ENCODE peak calls at places on chromosomes 12 and 14, in ten cellular contexts. One of them, this sample, is unnamed.

GRCh38 chr14:87894920-87895319 is 98.1 kb downstream of the GALC start:
- DNase-seq in pulmonary artery endothelial cell: no peak
- DNase-seq in uterus: no peak
- DNase-seq in DMS79 treated with DMSO at 0.1 percent for 48 hours: peak; percentile 98
- DNase-seq in GM04504: no peak
- DNase-seq in adipocyte: no peak
- DNase-seq in EH: no peak
- DNase-seq in aorta: no peak
- DNase-seq in NAMALWA: no peak
- DNase-seq in amniotic stem cell: no peak
- DNase-seq in this sample: no peak

GRCh38 chr12:108129017-108129812 is at the start of gene WSCD2:
- DNase-seq in adipocyte: peak; percentile 41
- DNase-seq in GM04504: no peak
- DNase-seq in pulmonary artery endothelial cell: no peak
- DNase-seq in amniotic stem cell: no peak
- DNase-seq in uterus: peak; percentile 67
- DNase-seq in EH: peak; percentile 20
- DNase-seq in DMS79 treated with DMSO at 0.1 percent for 48 hours: peak; percentile 49
- DNase-seq in NAMALWA: no peak
- DNase-seq in aorta: peak; percentile 86
- DNase-seq in this sample: no peak

GRCh38 chr12:26919216-26919555 is 18.6 kb downstream of the INTS13 start:
- DNase-seq in amniotic stem cell: no peak
- DNase-seq in GM04504: no peak
- DNase-seq in uterus: no peak
- DNase-seq in aorta: no peak
- DNase-seq in NAMALWA: no peak
- DNase-seq in pulmonary artery endothelial cell: no peak
- DNase-seq in EH: no peak
- DNase-seq in adipocyte: no peak
- DNase-seq in DMS79 treated with DMSO at 0.1 percent for 48 hours: no peak
- DNase-seq in this sample: no peak

GRCh38 chr14:99519931-99520421 is 38.8 kb downstream of the CCNK start:
- DNase-seq in NAMALWA: no peak
- DNase-seq in pulmonary artery endothelial cell: no peak
- DNase-seq in DMS79 treated with DMSO at 0.1 percent for 48 hours: no peak
- DNase-seq in uterus: peak; percentile 13
- DNase-seq in adipocyte: no peak
- DNase-seq in amniotic stem cell: no peak
- DNase-seq in GM04504: no peak
- DNase-seq in aorta: peak; percentile 63
- DNase-seq in EH: no peak
- DNase-seq in this sample: no peak

GRCh38 chr14:102504302-102504950 is 5.2 kb downstream of the ANKRD9 start:
- DNase-seq in NAMALWA: no peak
- DNase-seq in amniotic stem cell: no peak
- DNase-seq in adipocyte: no peak
- DNase-seq in aorta: no peak
- DNase-seq in DMS79 treated with DMSO at 0.1 percent for 48 hours: no peak
- DNase-seq in GM04504: no peak
- DNase-seq in pulmonary artery endothelial cell: no peak
- DNase-seq in EH: no peak
- DNase-seq in uterus: no peak
- DNase-seq in this sample: no peak

GRCh38 chr12:106976668-106977067 is 10.3 kb downstream of the MTERF2 start:
- DNase-seq in GM04504: no peak
- DNase-seq in pulmonary artery endothelial cell: no peak
- DNase-seq in EH: no peak
- DNase-seq in aorta: no peak
- DNase-seq in DMS79 treated with DMSO at 0.1 percent for 48 hours: no peak
- DNase-seq in NAMALWA: no peak
- DNase-seq in amniotic stem cell: no peak
- DNase-seq in uterus: no peak
- DNase-seq in adipocyte: no peak
- DNase-seq in this sample: no peak

GRCh38 chr12:26135571-26135970 is 10.7 kb upstream of the BHLHE41 start:
- DNase-seq in uterus: no peak
- DNase-seq in pulmonary artery endothelial cell: no peak
- DNase-seq in aorta: no peak
- DNase-seq in EH: no peak
- DNase-seq in amniotic stem cell: no peak
- DNase-seq in GM04504: no peak
- DNase-seq in adipocyte: no peak
- DNase-seq in DMS79 treated with DMSO at 0.1 percent for 48 hours: no peak
- DNase-seq in NAMALWA: no peak
- DNase-seq in this sample: no peak

GRCh38 chr12:5521456-5522325 is 89.8 kb downstream of the NTF3 start:
- DNase-seq in EH: no peak
- DNase-seq in GM04504: no peak
- DNase-seq in pulmonary artery endothelial cell: no peak
- DNase-seq in NAMALWA: no peak
- DNase-seq in amniotic stem cell: no peak
- DNase-seq in aorta: no peak
- DNase-seq in adipocyte: no peak
- DNase-seq in uterus: no peak
- DNase-seq in DMS79 treated with DMSO at 0.1 percent for 48 hours: no peak
- DNase-seq in this sample: no peak

GRCh38 chr12:27331927-27332324 is 710 bp upstream of the BMAL2 start:
- DNase-seq in pulmonary artery endothelial cell: no peak
- DNase-seq in adipocyte: no peak
- DNase-seq in DMS79 treated with DMSO at 0.1 percent for 48 hours: no peak
- DNase-seq in NAMALWA: no peak
- DNase-seq in aorta: no peak
- DNase-seq in EH: peak; percentile 20
- DNase-seq in GM04504: no peak
- DNase-seq in uterus: no peak
- DNase-seq in amniotic stem cell: no peak
- DNase-seq in this sample: no peak

GRCh38 chr14:104816678-104816945 is 15.7 kb downstream of the ZBTB42 start:
- DNase-seq in uterus: no peak
- DNase-seq in DMS79 treated with DMSO at 0.1 percent for 48 hours: no peak
- DNase-seq in aorta: no peak
- DNase-seq in pulmonary artery endothelial cell: no peak
- DNase-seq in GM04504: no peak
- DNase-seq in adipocyte: no peak
- DNase-seq in EH: no peak
- DNase-seq in NAMALWA: no peak
- DNase-seq in amniotic stem cell: no peak
- DNase-seq in this sample: no peak

GRCh38 chr12:90233168-90234100 is 524.8 kb upstream of the ATP2B1 start:
- DNase-seq in pulmonary artery endothelial cell: no peak
- DNase-seq in uterus: no peak
- DNase-seq in DMS79 treated with DMSO at 0.1 percent for 48 hours: no peak
- DNase-seq in GM04504: no peak
- DNase-seq in adipocyte: peak; percentile 71
- DNase-seq in NAMALWA: no peak
- DNase-seq in aorta: no peak
- DNase-seq in amniotic stem cell: no peak
- DNase-seq in EH: no peak
- DNase-seq in this sample: no peak

GRCh38 chr14:56351861-56352260 is 227.7 kb upstream of the TMEM260 start:
- DNase-seq in aorta: no peak
- DNase-seq in NAMALWA: no peak
- DNase-seq in uterus: no peak
- DNase-seq in EH: peak; percentile 88
- DNase-seq in DMS79 treated with DMSO at 0.1 percent for 48 hours: no peak
- DNase-seq in amniotic stem cell: peak; percentile 23
- DNase-seq in adipocyte: peak; percentile 54
- DNase-seq in pulmonary artery endothelial cell: no peak
- DNase-seq in GM04504: peak; percentile 40
- DNase-seq in this sample: no peak

GRCh38 chr14:56592746-56593544 is 13.3 kb downstream of the TMEM260 start:
- DNase-seq in pulmonary artery endothelial cell: no peak
- DNase-seq in adipocyte: no peak
- DNase-seq in NAMALWA: no peak
- DNase-seq in DMS79 treated with DMSO at 0.1 percent for 48 hours: no peak
- DNase-seq in amniotic stem cell: no peak
- DNase-seq in GM04504: no peak
- DNase-seq in EH: no peak
- DNase-seq in uterus: no peak
- DNase-seq in aorta: no peak
- DNase-seq in this sample: no peak

GRCh38 chr12:132161046-132161781 is 17.0 kb downstream of the NOC4L start:
- DNase-seq in pulmonary artery endothelial cell: no peak
- DNase-seq in adipocyte: no peak
- DNase-seq in aorta: no peak
- DNase-seq in uterus: no peak
- DNase-seq in DMS79 treated with DMSO at 0.1 percent for 48 hours: no peak
- DNase-seq in NAMALWA: peak; percentile 47
- DNase-seq in amniotic stem cell: no peak
- DNase-seq in EH: peak; percentile 45
- DNase-seq in GM04504: no peak
- DNase-seq in this sample: no peak

GRCh38 chr14:34359423-34360120 is 102.5 kb downstream of the SPTSSA start:
- DNase-seq in EH: no peak
- DNase-seq in DMS79 treated with DMSO at 0.1 percent for 48 hours: no peak
- DNase-seq in GM04504: no peak
- DNase-seq in uterus: no peak
- DNase-seq in adipocyte: no peak
- DNase-seq in amniotic stem cell: no peak
- DNase-seq in NAMALWA: no peak
- DNase-seq in aorta: no peak
- DNase-seq in pulmonary artery endothelial cell: no peak
- DNase-seq in this sample: no peak

GRCh38 chr12:65313704-65314317 is 35.3 kb downstream of the MSRB3 start:
- DNase-seq in aorta: no peak
- DNase-seq in EH: peak; percentile 29
- DNase-seq in pulmonary artery endothelial cell: no peak
- DNase-seq in DMS79 treated with DMSO at 0.1 percent for 48 hours: no peak
- DNase-seq in uterus: no peak
- DNase-seq in NAMALWA: peak; percentile 49
- DNase-seq in GM04504: no peak
- DNase-seq in adipocyte: peak; percentile 72
- DNase-seq in amniotic stem cell: no peak
- DNase-seq in this sample: no peak

GRCh38 chr12:132717531-132718387 is 7.1 kb downstream of the PGAM5 start:
- DNase-seq in adipocyte: no peak
- DNase-seq in amniotic stem cell: no peak
- DNase-seq in NAMALWA: no peak
- DNase-seq in EH: no peak
- DNase-seq in uterus: no peak
- DNase-seq in aorta: no peak
- DNase-seq in DMS79 treated with DMSO at 0.1 percent for 48 hours: no peak
- DNase-seq in GM04504: no peak
- DNase-seq in pulmonary artery endothelial cell: no peak
- DNase-seq in this sample: no peak

GRCh38 chr12:13069380-13069779 is 25.2 kb downstream of the FAM234B start:
- DNase-seq in NAMALWA: no peak
- DNase-seq in adipocyte: no peak
- DNase-seq in DMS79 treated with DMSO at 0.1 percent for 48 hours: no peak
- DNase-seq in uterus: no peak
- DNase-seq in EH: no peak
- DNase-seq in amniotic stem cell: no peak
- DNase-seq in GM04504: no peak
- DNase-seq in pulmonary artery endothelial cell: no peak
- DNase-seq in aorta: no peak
- DNase-seq in this sample: no peak

GRCh38 chr12:93191956-93192355 is 185.8 kb upstream of the NUDT4 start:
- DNase-seq in NAMALWA: no peak
- DNase-seq in amniotic stem cell: no peak
- DNase-seq in pulmonary artery endothelial cell: no peak
- DNase-seq in EH: peak; percentile 84
- DNase-seq in adipocyte: peak; percentile 84
- DNase-seq in uterus: peak; percentile 23
- DNase-seq in DMS79 treated with DMSO at 0.1 percent for 48 hours: no peak
- DNase-seq in GM04504: peak; percentile 72
- DNase-seq in aorta: peak; percentile 82
- DNase-seq in this sample: no peak

GRCh38 chr14:102437997-102438922 is 71.3 kb downstream of the ANKRD9 start:
- DNase-seq in adipocyte: peak; percentile 91
- DNase-seq in pulmonary artery endothelial cell: peak; percentile 45
- DNase-seq in NAMALWA: peak; percentile 32
- DNase-seq in EH: peak; percentile 77
- DNase-seq in uterus: peak; percentile 86
- DNase-seq in amniotic stem cell: peak; percentile 61
- DNase-seq in GM04504: peak; percentile 44
- DNase-seq in DMS79 treated with DMSO at 0.1 percent for 48 hours: peak; percentile 95
- DNase-seq in aorta: peak; percentile 96
- DNase-seq in this sample: peak; percentile 32

GRCh38 chr12:74719447-74719846 is 181.8 kb downstream of the ATXN7L3B start:
- DNase-seq in adipocyte: no peak
- DNase-seq in uterus: no peak
- DNase-seq in DMS79 treated with DMSO at 0.1 percent for 48 hours: no peak
- DNase-seq in GM04504: no peak
- DNase-seq in aorta: no peak
- DNase-seq in pulmonary artery endothelial cell: no peak
- DNase-seq in NAMALWA: no peak
- DNase-seq in amniotic stem cell: no peak
- DNase-seq in EH: no peak
- DNase-seq in this sample: no peak

GRCh38 chr14:84409435-84409834 is 1120.5 kb upstream of the FLRT2 start:
- DNase-seq in adipocyte: peak; percentile 58
- DNase-seq in GM04504: no peak
- DNase-seq in NAMALWA: no peak
- DNase-seq in amniotic stem cell: no peak
- DNase-seq in uterus: no peak
- DNase-seq in aorta: no peak
- DNase-seq in DMS79 treated with DMSO at 0.1 percent for 48 hours: no peak
- DNase-seq in EH: no peak
- DNase-seq in pulmonary artery endothelial cell: no peak
- DNase-seq in this sample: no peak

GRCh38 chr14:49636866-49637265 is 1.8 kb upstream of the DNAAF2 start:
- DNase-seq in GM04504: no peak
- DNase-seq in amniotic stem cell: no peak
- DNase-seq in pulmonary artery endothelial cell: no peak
- DNase-seq in EH: no peak
- DNase-seq in adipocyte: no peak
- DNase-seq in aorta: no peak
- DNase-seq in uterus: no peak
- DNase-seq in NAMALWA: no peak
- DNase-seq in DMS79 treated with DMSO at 0.1 percent for 48 hours: no peak
- DNase-seq in this sample: no peak

GRCh38 chr12:53182836-53183235 is 2.1 kb upstream of the CSAD start:
- DNase-seq in adipocyte: peak; percentile 14
- DNase-seq in EH: no peak
- DNase-seq in amniotic stem cell: no peak
- DNase-seq in NAMALWA: no peak
- DNase-seq in aorta: no peak
- DNase-seq in pulmonary artery endothelial cell: no peak
- DNase-seq in GM04504: no peak
- DNase-seq in uterus: no peak
- DNase-seq in DMS79 treated with DMSO at 0.1 percent for 48 hours: no peak
- DNase-seq in this sample: no peak

GRCh38 chr12:31021809-31022492 is 51.7 kb upstream of the DDX11 start:
- DNase-seq in uterus: no peak
- DNase-seq in GM04504: no peak
- DNase-seq in DMS79 treated with DMSO at 0.1 percent for 48 hours: peak; percentile 56
- DNase-seq in aorta: no peak
- DNase-seq in EH: no peak
- DNase-seq in NAMALWA: no peak
- DNase-seq in amniotic stem cell: no peak
- DNase-seq in pulmonary artery endothelial cell: no peak
- DNase-seq in adipocyte: no peak
- DNase-seq in this sample: no peak

GRCh38 chr14:47442206-47442605 is 233.2 kb downstream of the MDGA2 start:
- DNase-seq in uterus: no peak
- DNase-seq in EH: no peak
- DNase-seq in pulmonary artery endothelial cell: no peak
- DNase-seq in aorta: no peak
- DNase-seq in DMS79 treated with DMSO at 0.1 percent for 48 hours: no peak
- DNase-seq in GM04504: no peak
- DNase-seq in amniotic stem cell: no peak
- DNase-seq in NAMALWA: peak; percentile 1
- DNase-seq in adipocyte: no peak
- DNase-seq in this sample: no peak

GRCh38 chr14:55816225-55816624 is 236.2 kb downstream of the KTN1 start:
- DNase-seq in amniotic stem cell: no peak
- DNase-seq in GM04504: no peak
- DNase-seq in aorta: no peak
- DNase-seq in adipocyte: no peak
- DNase-seq in DMS79 treated with DMSO at 0.1 percent for 48 hours: no peak
- DNase-seq in EH: no peak
- DNase-seq in uterus: no peak
- DNase-seq in pulmonary artery endothelial cell: no peak
- DNase-seq in NAMALWA: no peak
- DNase-seq in this sample: no peak

GRCh38 chr14:75350505-75351060 is 72.0 kb downstream of the FOS start:
- DNase-seq in EH: no peak
- DNase-seq in adipocyte: no peak
- DNase-seq in amniotic stem cell: no peak
- DNase-seq in pulmonary artery endothelial cell: no peak
- DNase-seq in GM04504: no peak
- DNase-seq in aorta: no peak
- DNase-seq in uterus: no peak
- DNase-seq in DMS79 treated with DMSO at 0.1 percent for 48 hours: no peak
- DNase-seq in NAMALWA: no peak
- DNase-seq in this sample: no peak

This sample was measured in HFF-Myc.